ENCODE peak calls at places on chromosome 20, in six cellular contexts. C is GM23338, K is foreskin fibroblast, E is stomach, U is MCF 10A, S is body of pancreas. H is an unnamed sample.

GRCh38 chr20:36018208-36018988 is 50.0 kb downstream of the CNBD2 start:
- DNase-seq in C (no peak), K (no peak), E (no peak), U (no peak), S (no peak), H (no peak)

GRCh38 chr20:3784226-3784853 is 2.2 kb downstream of the CENPB start:
- DNase-seq in C (no peak), K (peak; percentile 48), E (no peak), U (no peak), S (no peak), H (no peak)

GRCh38 chr20:57381596-57382503 is 9.3 kb upstream of the RBM38 start:
- DNase-seq in C (peak; percentile 83), K (peak; percentile 88), E (peak; percentile 86), U (peak; percentile 74), S (peak; percentile 82), H (peak; percentile 61)

GRCh38 chr20:60700728-60701127 is 551.3 kb upstream of the CDH4 start:
- DNase-seq in C (no peak), K (no peak), E (no peak), U (no peak), S (no peak), H (no peak)

GRCh38 chr20:1898496-1899168 is 3.4 kb downstream of the SIRPA start:
- DNase-seq in C (no peak), K (no peak), E (no peak), U (no peak), S (no peak), H (no peak)

GRCh38 chr20:10129749-10130148 is 88.9 kb upstream of the SNAP25 start:
- DNase-seq in C (no peak), K (no peak), E (no peak), U (no peak), S (no peak), H (no peak)

GRCh38 chr20:56361888-56362287 is 3.1 kb downstream of the FAM210B start:
- DNase-seq in C (no peak), K (peak; percentile 25), E (no peak), U (no peak), S (no peak), H (no peak)

GRCh38 chr20:48697845-48698491 is 129.8 kb downstream of the PREX1 start:
- DNase-seq in C (no peak), K (peak; percentile 94), E (peak; percentile 86), U (peak; percentile 95), S (peak; percentile 86), H (peak; percentile 58)

GRCh38 chr20:3082955-3083952 is 1.3 kb downstream of the AVP start:
- DNase-seq in C (peak; percentile 55), K (no peak), E (no peak), U (no peak), S (no peak), H (no peak)

GRCh38 chr20:52682271-52682670 is 289.9 kb upstream of the TSHZ2 start:
- DNase-seq in C (no peak), K (no peak), E (no peak), U (no peak), S (no peak), H (no peak)

GRCh38 chr20:53245581-53245980 is 273.4 kb downstream of the TSHZ2 start:
- DNase-seq in C (no peak), K (no peak), E (no peak), U (no peak), S (no peak), H (no peak)

GRCh38 chr20:1315804-1316203 is 13.1 kb downstream of the SDCBP2 start:
- DNase-seq in C (no peak), K (no peak), E (no peak), U (no peak), S (no peak), H (no peak)

GRCh38 chr20:5312518-5312917 is 4.2 kb downstream of the PROKR2 start:
- DNase-seq in C (no peak), K (no peak), E (no peak), U (no peak), S (no peak), H (no peak)

GRCh38 chr20:8127553-8128255 is 4.4 kb upstream of the PLCB1 start:
- DNase-seq in C (no peak), K (no peak), E (no peak), U (no peak), S (no peak), H (no peak)

GRCh38 chr20:13753436-13754036 is 31.2 kb downstream of the ESF1 start:
- DNase-seq in C (no peak), K (no peak), E (no peak), U (no peak), S (no peak), H (no peak)

GRCh38 chr20:24875078-24875477 is 74.0 kb upstream of the CST7 start:
- DNase-seq in C (no peak), K (no peak), E (no peak), U (no peak), S (no peak), H (no peak)

GRCh38 chr20:64280460-64280843 is 24.9 kb downstream of the PCMTD2 start:
- DNase-seq in C (no peak), K (no peak), E (no peak), U (no peak), S (no peak), H (no peak)

GRCh38 chr20:50928469-50928868 is 2.8 kb downstream of the ADNP start:
- DNase-seq in C (no peak), K (no peak), E (no peak), U (no peak), S (no peak), H (no peak)

GRCh38 chr20:10434832-10435812 is at the start of gene SLX4IP:
- DNase-seq in C (peak; percentile 97), K (peak; percentile 96), E (peak; percentile 94), U (peak; percentile 97), S (peak; percentile 95), H (peak; percentile 92)

GRCh38 chr20:6142348-6142993 is 19.6 kb upstream of the FERMT1 start:
- DNase-seq in C (peak; percentile 86), K (peak; percentile 79), E (peak; percentile 46), U (peak; percentile 71), S (peak; percentile 63), H (peak; percentile 48)

GRCh38 chr20:2004171-2004570 is 10.3 kb upstream of the PDYN start:
- DNase-seq in C (no peak), K (no peak), E (no peak), U (no peak), S (no peak), H (no peak)

GRCh38 chr20:19275630-19276071 is 63.2 kb downstream of the SLC24A3 start:
- DNase-seq in C (no peak), K (peak; percentile 82), E (peak; percentile 86), U (peak; percentile 70), S (peak; percentile 63), H (no peak)

GRCh38 chr20:13296070-13296469 is 75.0 kb downstream of the ISM1 start:
- DNase-seq in C (no peak), K (no peak), E (no peak), U (no peak), S (no peak), H (no peak)

GRCh38 chr20:9081423-9081966 is 12.6 kb downstream of the PLCB4 start:
- DNase-seq in C (no peak), K (peak; percentile 67), E (no peak), U (no peak), S (no peak), H (no peak)

GRCh38 chr20:49825521-49826033 is 12.9 kb downstream of the SLC9A8 start:
- DNase-seq in C (no peak), K (no peak), E (no peak), U (no peak), S (no peak), H (no peak)
- TF ChIP-seq CTCF in C (peak; percentile 57), K (no peak), E (no peak), U (no peak), S (no peak), H (no peak)

DNA sequence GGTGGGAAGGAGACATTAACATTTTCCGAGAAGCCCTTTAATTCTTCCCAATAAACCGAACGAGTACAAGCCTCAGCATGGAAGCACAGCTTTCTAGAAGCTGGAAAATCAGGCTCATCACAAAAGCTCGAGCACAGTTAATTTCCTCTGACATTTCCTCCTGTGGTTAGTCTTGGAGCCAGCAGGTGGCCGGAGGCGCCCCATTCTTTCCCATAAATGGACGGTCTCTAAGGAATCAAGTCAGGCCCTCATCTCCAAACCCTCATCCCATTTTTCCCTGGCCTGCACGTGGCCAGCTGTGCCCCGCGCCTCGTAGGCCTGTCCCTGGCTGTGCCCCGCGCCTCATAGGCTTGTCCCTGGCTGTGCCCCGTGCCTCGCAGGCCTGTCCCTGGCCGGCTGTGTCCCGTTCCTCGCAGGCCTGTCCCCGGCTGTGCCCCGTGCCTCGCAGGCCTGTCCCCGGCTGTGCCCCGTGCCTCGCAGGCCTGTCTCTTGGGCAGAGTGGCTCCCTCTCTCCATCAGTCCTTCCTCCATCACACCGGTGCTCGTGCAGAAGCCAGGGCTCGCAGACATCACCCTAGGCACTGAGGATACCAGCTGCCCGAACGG is 19.7 kb upstream of the NTSR1 start:
- DNase-seq in C (no peak), K (peak; percentile 39), E (no peak), U (no peak), S (no peak), H (no peak)
- TF ChIP-seq CTCF in C (no peak), K (peak; percentile 16), E (no peak), U (no peak), S (no peak), H (peak; percentile 60)

GRCh38 chr20:37688093-37688492 is 5.7 kb upstream of the CTNNBL1 start:
- DNase-seq in C (no peak), K (no peak), E (no peak), U (no peak), S (no peak), H (no peak)

GRCh38 chr20:37690626-37691369 is 3.0 kb upstream of the CTNNBL1 start:
- DNase-seq in C (no peak), K (no peak), E (no peak), U (no peak), S (no peak), H (no peak)

GRCh38 chr20:37687478-37687805 is 6.4 kb upstream of the CTNNBL1 start:
- DNase-seq in C (no peak), K (peak; percentile 25), E (no peak), U (no peak), S (no peak), H (no peak)

GRCh38 chr20:37681384-37681977 is 12.3 kb upstream of the CTNNBL1 start:
- DNase-seq in C (peak; percentile 33), K (peak; percentile 38), E (no peak), U (no peak), S (no peak), H (no peak)

DNA sequence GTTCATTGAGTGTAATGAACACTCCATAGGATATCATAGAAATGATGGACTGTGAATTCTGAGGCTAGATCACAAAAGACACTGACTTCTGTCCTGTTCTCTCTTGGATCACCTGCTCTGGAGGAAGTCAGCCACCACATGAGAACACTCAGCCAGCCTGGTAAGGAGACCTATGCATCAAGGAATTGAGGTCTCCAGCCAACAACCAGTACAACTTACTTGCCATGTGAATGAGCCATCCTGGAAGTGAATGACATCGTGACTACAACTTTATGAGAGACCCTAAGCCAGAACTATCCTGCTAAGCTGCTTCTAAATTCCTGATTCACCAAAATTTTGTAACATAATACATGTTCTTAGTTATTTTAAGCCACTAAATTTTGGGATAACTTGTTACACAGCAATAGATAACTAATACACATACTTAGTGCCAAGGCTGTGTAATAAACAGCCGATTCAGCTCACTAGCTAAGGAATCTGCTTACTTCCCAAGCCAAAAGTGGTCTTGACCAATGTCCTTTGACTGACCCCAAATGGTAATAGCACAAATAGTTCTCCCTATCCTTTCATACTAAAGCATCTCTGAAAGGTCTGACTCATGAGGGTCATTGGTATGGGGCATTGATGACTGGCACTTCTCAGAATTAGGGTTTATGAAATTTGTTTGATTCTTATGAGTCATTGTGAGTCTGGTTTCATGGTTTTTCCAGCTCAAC is 6.9 kb upstream of the CTNNBL1 start:
- DNase-seq in C (no peak), K (peak; percentile 62), E (no peak), U (peak; percentile 26), S (no peak), H (no peak)
- TF ChIP-seq CTCF in C (no peak), K (no peak), E (no peak), U (no peak), S (no peak), H (no peak)

GRCh38 chr20:33808388-33808787 is 2.8 kb upstream of the CHMP4B start:
- DNase-seq in C (no peak), K (no peak), E (no peak), U (no peak), S (no peak), H (no peak)
- TF ChIP-seq CTCF in C (no peak), K (no peak), E (no peak), U (no peak), S (no peak), H (no peak)

H was measured in HFFc6.